ENCODE peak calls at places on chromosome 15, in nine cellular contexts. V, K, E, W, T, G, U, Y and O are unnamed samples.

GRCh38 chr15:62445244-62445643 is 280.2 kb upstream of the C2CD4B start:
- DNase-seq in E (no peak), T (peak), U (no peak), K (no peak), V (no peak), W (no peak), G (no peak), Y (peak), O (no peak)

GRCh38 chr15:45393851-45394250 is 15.5 kb upstream of the GATM start:
- DNase-seq in Y (no peak), W (no peak), G (peak), K (no peak), T (peak), U (no peak), V (no peak), E (peak), O (no peak)

GRCh38 chr15:45185903-45186770 is 1.6 kb downstream of the SHF start:
- DNase-seq in Y (no peak), U (no peak), K (no peak), T (no peak), V (no peak), E (no peak), W (no peak), G (no peak), O (no peak)

GRCh38 chr15:76193934-76194333 is 117.3 kb downstream of the ETFA start:
- DNase-seq in K (no peak), E (no peak), T (no peak), Y (no peak), V (no peak), W (no peak), G (no peak), U (no peak), O (no peak)

GRCh38 chr15:85581495-85581894 is 201.1 kb downstream of the AKAP13 start:
- DNase-seq in W (peak), Y (no peak), E (peak), T (no peak), U (no peak), K (no peak), V (peak), G (no peak), O (peak)

GRCh38 chr15:56468271-56468912 is 3.5 kb upstream of the MNS1 start:
- DNase-seq in U (no peak), W (no peak), V (peak), E (no peak), K (no peak), G (no peak), T (peak), Y (peak), O (no peak)

GRCh38 chr15:85730001-85730820 is 64.5 kb downstream of the KLHL25 start:
- DNase-seq in W (no peak), E (peak), K (no peak), U (no peak), Y (peak), V (peak), T (peak), G (peak), O (peak)

GRCh38 chr15:99502182-99502581 is 63.6 kb upstream of the MEF2A start:
- DNase-seq in K (no peak), W (no peak), G (peak), E (no peak), Y (no peak), T (no peak), V (no peak), U (no peak), O (no peak)

GRCh38 chr15:29278436-29279099 is 8.9 kb upstream of the NSMCE3 start:
- DNase-seq in E (no peak), W (no peak), U (peak), Y (peak), K (no peak), V (no peak), G (no peak), T (peak), O (no peak)

GRCh38 chr15:74785716-74786032 is 3.8 kb downstream of the CSK start:
- DNase-seq in K (no peak), T (no peak), E (no peak), G (no peak), U (no peak), Y (no peak), W (no peak), V (no peak), O (no peak)